ENCODE peak calls at places on chromosomes 7 and 10, in four cellular contexts. V, Q, A and W are unnamed samples.

GRCh38 chr10:103500481-103500880 is 7.0 kb downstream of the NEURL1 start:
- DNase-seq in V (no peak), Q (no peak), A (no peak), W (no peak)

GRCh38 chr7:159125104-159125943 is 19.3 kb downstream of the VIPR2 start:
- DNase-seq in V (no peak), Q (no peak), A (no peak), W (no peak)

GRCh38 chr10:95423327-95424005 is 132.7 kb upstream of the PDLIM1 start:
- DNase-seq in V (no peak), Q (no peak), A (no peak), W (no peak)

GRCh38 chr10:1187151-1187854 is 131.1 kb downstream of the WDR37 start:
- DNase-seq in V (no peak), Q (no peak), A (no peak), W (peak)

GRCh38 chr7:28032738-28033380 is 147.7 kb downstream of the JAZF1 start:
- DNase-seq in V (no peak), Q (no peak), A (peak), W (peak)

GRCh38 chr7:115782716-115783460 is 247.7 kb downstream of the TFEC start:
- DNase-seq in V (peak), Q (no peak), A (no peak), W (no peak)

GRCh38 chr10:29081971-29082699 is 206.7 kb upstream of the LYZL1 start:
- DNase-seq in V (no peak), Q (no peak), A (no peak), W (no peak)

GRCh38 chr7:48384180-48384752 is 213.0 kb downstream of the ABCA13 start:
- DNase-seq in V (no peak), Q (no peak), A (no peak), W (no peak)

GRCh38 chr7:90999989-91000979 is 263.9 kb upstream of the FZD1 start:
- DNase-seq in V (no peak), Q (no peak), A (no peak), W (no peak)

GRCh38 chr7:44280636-44280992 is 44.8 kb downstream of the CAMK2B start:
- DNase-seq in V (no peak), Q (no peak), A (no peak), W (no peak)

GRCh38 chr7:55244346-55244745 is 120.8 kb upstream of the LANCL2 start:
- DNase-seq in V (no peak), Q (no peak), A (no peak), W (no peak)

GRCh38 chr7:127437772-127438330 is 45.3 kb upstream of the ZNF800 start:
- DNase-seq in V (no peak), Q (no peak), A (no peak), W (no peak)

GRCh38 chr7:137642467-137642866 is 204.3 kb downstream of the DGKI start:
- DNase-seq in V (no peak), Q (no peak), A (no peak), W (no peak)

GRCh38 chr10:79446451-79447020 is 1.1 kb upstream of the ZCCHC24 start:
- DNase-seq in V (peak), Q (no peak), A (peak), W (peak)

GRCh38 chr10:6737080-6737641 is 157.1 kb upstream of the PRKCQ start:
- DNase-seq in V (no peak), Q (no peak), A (no peak), W (peak)

GRCh38 chr10:69089638-69090599 is 2.0 kb downstream of the SRGN start:
- DNase-seq in V (no peak), Q (no peak), A (peak), W (no peak)

GRCh38 chr7:6272481-6273323 is at the start of gene CYTH3:
- DNase-seq in V (peak), Q (peak), A (peak), W (peak)

GRCh38 chr7:92606985-92607384 is 16.8 kb upstream of the FAM133B start:
- DNase-seq in V (no peak), Q (no peak), A (no peak), W (no peak)
- TF ChIP-seq ELF4 in V (no peak), Q (no peak), A (no peak), W (no peak)

GRCh38 chr10:24331457-24331856 is 122.5 kb downstream of the KIAA1217 start:
- DNase-seq in V (no peak), Q (no peak), A (no peak), W (no peak)
- TF ChIP-seq ELF4 in V (no peak), Q (no peak), A (no peak), W (no peak)

GRCh38 chr10:102457591-102458150 is 6.3 kb upstream of the C10orf95 start:
- DNase-seq in V (no peak), Q (no peak), A (no peak), W (no peak)
- TF ChIP-seq ELF4 in V (no peak), Q (no peak), A (no peak), W (no peak)

DNA sequence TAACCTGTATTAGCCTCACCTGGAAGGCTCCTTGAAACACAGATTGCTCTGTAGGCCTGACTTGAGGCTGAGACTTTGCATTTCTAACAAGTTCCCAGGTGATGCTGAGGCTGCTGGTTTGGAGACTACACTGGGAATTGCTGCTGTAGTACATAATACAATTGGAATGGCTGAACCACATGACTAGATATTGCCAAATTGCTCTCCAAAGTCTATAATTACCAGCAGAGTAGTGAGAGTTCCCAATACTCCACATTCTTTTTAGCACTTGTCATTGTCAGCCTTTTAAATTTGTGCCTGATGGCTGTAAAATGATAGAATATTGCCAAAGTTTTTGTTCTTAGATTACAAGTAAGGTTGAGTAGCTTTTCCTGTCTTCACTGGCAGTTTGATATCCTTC is 39.9 kb downstream of the PLEKHA8 start:
- DNase-seq in V (no peak), Q (no peak), A (no peak), W (no peak)
- TF ChIP-seq ELF4 in V (no peak), Q (no peak), A (no peak), W (no peak)

GRCh38 chr10:89389254-89389653 is 3.2 kb upstream of the IFIT1 start:
- DNase-seq in V (no peak), Q (peak), A (peak), W (no peak)

GRCh38 chr10:89382757-89383156 is 4.9 kb downstream of the IFIT1B start:
- DNase-seq in V (no peak), Q (no peak), A (no peak), W (no peak)

GRCh38 chr10:89384474-89385324 is 6.8 kb downstream of the IFIT1B start:
- DNase-seq in V (no peak), Q (no peak), A (no peak), W (no peak)
- TF ChIP-seq ELF4 in V (no peak), Q (no peak), A (no peak), W (no peak)

GRCh38 chr7:38630720-38631673 is at the start of gene AMPH:
- DNase-seq in V (peak), Q (no peak), A (peak), W (peak)
- TF ChIP-seq ELF4 in V (no peak), Q (no peak), A (no peak), W (peak)

GRCh38 chr7:87564290-87564963 is 36.3 kb downstream of the ABCB1 start:
- DNase-seq in V (peak), Q (peak), A (peak), W (peak)
- TF ChIP-seq ELF4 in V (no peak), Q (no peak), A (no peak), W (no peak)

GRCh38 chr7:18572885-18573284 is 77.3 kb downstream of the HDAC9 start:
- DNase-seq in V (no peak), Q (no peak), A (no peak), W (no peak)

GRCh38 chr7:18570441-18570840 is 74.9 kb downstream of the HDAC9 start:
- DNase-seq in V (no peak), Q (no peak), A (no peak), W (no peak)

GRCh38 chr7:18573410-18574234 is 78.1 kb downstream of the HDAC9 start:
- DNase-seq in V (no peak), Q (no peak), A (no peak), W (no peak)

GRCh38 chr7:18574235-18574540 is 78.6 kb downstream of the HDAC9 start:
- DNase-seq in V (no peak), Q (no peak), A (no peak), W (no peak)

DNA sequence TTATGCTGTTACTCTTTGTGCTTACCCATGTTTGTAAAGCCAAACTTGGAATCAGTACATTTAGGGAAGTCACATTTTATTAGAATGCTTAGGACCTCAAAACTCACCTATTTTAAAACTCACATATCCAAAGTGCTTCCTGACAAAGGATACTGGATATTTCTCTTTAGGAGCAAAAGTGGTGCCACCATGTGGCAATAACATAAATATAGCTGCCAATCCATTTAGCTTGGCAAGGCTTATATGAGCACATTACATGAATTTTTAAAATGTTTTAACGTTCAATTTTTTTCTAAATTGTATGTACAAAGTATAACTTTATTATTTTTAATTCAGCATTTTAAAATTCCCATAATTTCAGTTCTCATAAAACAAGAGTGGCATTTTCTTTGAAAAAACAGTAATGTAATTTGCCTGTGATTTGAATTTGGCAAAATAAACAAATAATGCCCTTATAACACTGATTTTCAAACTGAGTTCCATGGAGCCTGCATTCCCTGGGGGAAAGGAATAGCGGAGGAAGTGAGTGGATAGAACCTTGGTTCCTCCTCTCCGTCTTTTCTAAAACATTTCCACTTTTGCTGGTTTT is 75.4 kb downstream of the HDAC9 start:
- DNase-seq in V (no peak), Q (peak), A (no peak), W (no peak)
- TF ChIP-seq ELF4 in V (no peak), Q (no peak), A (no peak), W (no peak)

GRCh38 chr10:3781458-3782098 is 3.4 kb downstream of the KLF6 start:
- DNase-seq in V (no peak), Q (no peak), A (no peak), W (peak)
- TF ChIP-seq ELF4 in V (no peak), Q (no peak), A (no peak), W (no peak)